ENCODE peak calls at places on chromosomes 5 and 9, in seven cellular contexts. L is Panc1; F is dorsolateral prefrontal cortex; W is activated CD8-positive, alpha-beta memory T cell treated with anti-CD3 and anti-CD28 coated beads, Interleukin-2, amount 10 ng/mL, durations not matched to agents 7 days and 5 days; X is ELF-1; T is WERI-Rb-1; D is Peyer's patch. P is an unnamed sample.

GRCh38 chr5:125237026-125237425 is 490.6 kb upstream of the ZNF608 start:
- DNase-seq in T (no peak), W (no peak), F (no peak), D (no peak), X (peak; percentile 5), L (no peak), P (no peak)

GRCh38 chr5:1439388-1440097 is 5.7 kb downstream of the SLC6A3 start:
- DNase-seq in L (no peak), W (peak; percentile 23), D (no peak), X (no peak), T (no peak), F (no peak), P (no peak)

GRCh38 chr5:5560016-5560415 is 137.5 kb downstream of the ICE1 start:
- DNase-seq in L (no peak), T (no peak), F (no peak), D (no peak), X (peak; percentile 37), W (no peak), P (no peak)

GRCh38 chr9:124300312-124300711 is 42.6 kb downstream of the NEK6 start:
- DNase-seq in F (no peak), L (no peak), D (no peak), W (no peak), X (no peak), T (no peak), P (no peak)

GRCh38 chr9:93008457-93008856 is 50.0 kb upstream of the SUSD3 start:
- DNase-seq in F (no peak), X (no peak), D (no peak), W (no peak), T (no peak), L (no peak), P (no peak)

GRCh38 chr5:25964009-25964372 is 1074.4 kb downstream of the CDH9 start:
- DNase-seq in X (no peak), L (no peak), T (no peak), W (no peak), D (no peak), F (no peak), P (no peak)

GRCh38 chr9:107358867-107359440 is 75.9 kb downstream of the RAD23B start:
- DNase-seq in L (no peak), X (peak; percentile 52), T (no peak), W (no peak), D (no peak), F (no peak), P (no peak)

GRCh38 chr5:1421521-1422341 is 23.5 kb downstream of the SLC6A3 start:
- DNase-seq in W (no peak), X (no peak), D (no peak), T (peak; percentile 5), L (no peak), F (no peak), P (no peak)

GRCh38 chr9:109163194-109163593 is 3.9 kb downstream of the FRRS1L start:
- DNase-seq in F (no peak), W (no peak), X (no peak), D (no peak), T (no peak), L (no peak), P (no peak)

GRCh38 chr9:135948446-135948845 is 12.7 kb downstream of the UBAC1 start:
- DNase-seq in F (no peak), X (no peak), L (no peak), W (no peak), D (no peak), T (no peak), P (no peak)

GRCh38 chr5:17114233-17114632 is 103.2 kb upstream of the BASP1 start:
- DNase-seq in T (no peak), D (no peak), L (no peak), F (no peak), W (no peak), X (no peak), P (no peak)

GRCh38 chr5:17182494-17182893 is 34.9 kb upstream of the BASP1 start:
- DNase-seq in X (no peak), D (no peak), F (no peak), T (no peak), L (no peak), W (no peak), P (no peak)

GRCh38 chr9:107138261-107138992 is 144.7 kb upstream of the RAD23B start:
- DNase-seq in X (no peak), W (no peak), L (no peak), D (no peak), F (no peak), T (no peak), P (no peak)

GRCh38 chr5:160520609-160521391 is 99.1 kb downstream of the PTTG1 start:
- DNase-seq in T (no peak), D (no peak), W (no peak), X (no peak), L (no peak), F (no peak), P (no peak)

GRCh38 chr9:136400038-136400834 is at the start of gene SNAPC4:
- DNase-seq in D (peak; percentile 82), W (peak; percentile 89), X (peak; percentile 94), T (peak; percentile 86), F (peak; percentile 78), L (peak; percentile 17), P (peak; percentile 53)

GRCh38 chr5:42950091-42950465 is 90.0 kb downstream of the ANXA2R start:
- DNase-seq in T (no peak), X (no peak), D (no peak), F (no peak), W (no peak), L (no peak), P (no peak)

GRCh38 chr5:114412509-114413171 is 50.8 kb downstream of the KCNN2 start:
- DNase-seq in T (no peak), W (no peak), X (no peak), L (no peak), F (no peak), D (no peak), P (no peak)

GRCh38 chr5:101543780-101544179 is 640.7 kb upstream of the ST8SIA4 start:
- DNase-seq in W (no peak), F (no peak), T (no peak), L (no peak), X (no peak), D (no peak), P (no peak)

GRCh38 chr9:115058684-115059315 is 59.2 kb downstream of the TNC start:
- DNase-seq in D (no peak), L (no peak), X (no peak), F (no peak), T (no peak), W (no peak), P (no peak)

GRCh38 chr5:179986328-179986727 is 78.6 kb upstream of the TBC1D9B start:
- DNase-seq in F (no peak), X (no peak), D (no peak), L (peak; percentile 7), T (no peak), W (no peak), P (no peak)

GRCh38 chr9:19828586-19828985 is 39.7 kb upstream of the SLC24A2 start:
- DNase-seq in D (no peak), L (no peak), X (no peak), F (no peak), T (peak; percentile 8), W (no peak), P (no peak)

GRCh38 chr9:26863074-26863473 is 29.5 kb downstream of the CAAP1 start:
- DNase-seq in T (no peak), L (no peak), X (no peak), W (no peak), F (no peak), D (no peak), P (no peak)

GRCh38 chr9:98087420-98088354 is 31.2 kb downstream of the NANS start:
- DNase-seq in D (peak; percentile 44), X (peak; percentile 91), W (no peak), F (no peak), T (no peak), L (no peak), P (no peak)

GRCh38 chr5:177513500-177513899 is 3.3 kb downstream of the DDX41 start:
- DNase-seq in D (no peak), F (no peak), L (no peak), X (no peak), T (no peak), W (no peak), P (no peak)

GRCh38 chr9:107810493-107810931 is 320.9 kb upstream of the KLF4 start:
- DNase-seq in X (no peak), L (no peak), F (no peak), T (no peak), W (no peak), D (no peak), P (no peak)

GRCh38 chr5:137036630-137037029 is 462.5 kb downstream of the SPOCK1 start:
- DNase-seq in L (no peak), F (no peak), X (peak; percentile 90), W (no peak), T (peak; percentile 27), D (no peak), P (no peak)

GRCh38 chr5:89421035-89421434 is 538.1 kb upstream of the MEF2C start:
- DNase-seq in W (no peak), X (no peak), T (no peak), F (no peak), D (no peak), L (no peak), P (no peak)

GRCh38 chr5:163245584-163245983 is 191.8 kb upstream of the CCNG1 start:
- DNase-seq in W (no peak), X (peak; percentile 35), L (no peak), D (no peak), F (no peak), T (no peak), P (no peak)

GRCh38 chr5:153780876-153781275 is 257.8 kb downstream of the FAM114A2 start:
- DNase-seq in W (no peak), F (no peak), D (no peak), L (no peak), T (peak; percentile 20), X (no peak), P (no peak)

GRCh38 chr5:166257656-166258055 is 2033.8 kb upstream of the WWC1 start:
- DNase-seq in D (no peak), T (no peak), F (no peak), X (no peak), L (no peak), W (no peak), P (no peak)

GRCh38 chr9:26535146-26535545 is 357.5 kb downstream of the CAAP1 start:
- DNase-seq in D (no peak), F (no peak), T (no peak), L (no peak), X (no peak), W (no peak), P (no peak)

GRCh38 chr5:159504857-159505304 is 174.6 kb upstream of the IL12B start:
- DNase-seq in X (peak; percentile 84), D (no peak), F (no peak), L (no peak), W (no peak), T (no peak), P (no peak)

GRCh38 chr9:88965473-88965872 is 25.8 kb upstream of the S1PR3 start:
- DNase-seq in D (no peak), X (no peak), F (no peak), W (peak; percentile 35), L (no peak), T (no peak), P (no peak)

GRCh38 chr5:62395210-62395950 is 8.3 kb downstream of the DIMT1 start:
- DNase-seq in T (no peak), X (no peak), F (no peak), L (no peak), D (no peak), W (no peak), P (no peak)

GRCh38 chr9:122213589-122214413 is 15.0 kb downstream of the LHX6 start:
- DNase-seq in D (no peak), F (no peak), L (no peak), X (peak; percentile 91), T (peak; percentile 89), W (peak; percentile 69), P (no peak)

GRCh38 chr9:79129865-79130480 is 441.8 kb upstream of the TLE4 start:
- DNase-seq in W (no peak), F (peak; percentile 44), D (no peak), T (peak; percentile 55), X (peak; percentile 44), L (peak; percentile 2), P (no peak)

P was measured in caudate nucleus.